ENCODE peak calls at places on chromosomes 11 and 22, in ten cellular contexts. D, Y, F, S, Q, Z, U, N, G and T are unnamed samples.

GRCh38 chr22:48581821-48582469 is 1245.7 kb downstream of the BRD1 start:
- DNase-seq in D (no peak), Y (no peak), F (no peak), S (no peak), Q (no peak), Z (no peak), U (no peak), N (no peak), G (no peak), T (no peak)

GRCh38 chr11:38667359-38667758 is 2069.3 kb upstream of the RAG2 start:
- DNase-seq in D (no peak), Y (no peak), F (no peak), S (no peak), Q (no peak), Z (no peak), U (no peak), N (no peak), G (no peak), T (no peak)

GRCh38 chr22:19271856-19272535 is 19.5 kb downstream of the CLTCL1 start:
- DNase-seq in D (no peak), Y (no peak), F (no peak), S (no peak), Q (peak), Z (no peak), U (no peak), N (no peak), G (no peak), T (no peak)

GRCh38 chr11:6544921-6545850 is 48.1 kb downstream of the DNHD1 start:
- DNase-seq in D (no peak), Y (no peak), F (no peak), S (no peak), Q (peak), Z (no peak), U (no peak), N (no peak), G (no peak), T (no peak)

GRCh38 chr11:126991596-126991995 is 9.0 kb downstream of the KIRREL3 start:
- DNase-seq in D (no peak), Y (no peak), F (no peak), S (peak), Q (no peak), Z (no peak), U (no peak), N (no peak), G (no peak), T (no peak)

GRCh38 chr11:31903225-31904074 is 92.3 kb upstream of the PAX6 start:
- DNase-seq in D (no peak), Y (no peak), F (no peak), S (no peak), Q (no peak), Z (no peak), U (no peak), N (no peak), G (no peak), T (no peak)

GRCh38 chr11:128868851-128869671 is 2.0 kb upstream of the KCNJ1 start:
- DNase-seq in D (no peak), Y (no peak), F (no peak), S (no peak), Q (no peak), Z (no peak), U (no peak), N (no peak), G (no peak), T (no peak)

GRCh38 chr11:88480217-88480616 is 142.7 kb upstream of the CTSC start:
- DNase-seq in D (peak), Y (no peak), F (peak), S (peak), Q (peak), Z (peak), U (no peak), N (no peak), G (no peak), T (no peak)

GRCh38 chr11:99098751-99099150 is 78.0 kb downstream of the CNTN5 start:
- DNase-seq in D (no peak), Y (no peak), F (no peak), S (no peak), Q (no peak), Z (no peak), U (no peak), N (no peak), G (no peak), T (no peak)

GRCh38 chr11:92820860-92821259 is 148.6 kb upstream of the MTNR1B start:
- DNase-seq in D (no peak), Y (no peak), F (no peak), S (no peak), Q (no peak), Z (no peak), U (no peak), N (no peak), G (no peak), T (no peak)

GRCh38 chr22:42773161-42773560 is 52.5 kb upstream of the A4GALT start:
- DNase-seq in D (no peak), Y (no peak), F (no peak), S (no peak), Q (no peak), Z (no peak), U (no peak), N (no peak), G (no peak), T (no peak)

GRCh38 chr11:134244593-134244992 is 8.6 kb downstream of the THYN1 start:
- DNase-seq in D (peak), Y (no peak), F (no peak), S (peak), Q (no peak), Z (no peak), U (no peak), N (no peak), G (no peak), T (no peak)

GRCh38 chr22:44192098-44192810 is 11.5 kb downstream of the PARVG start:
- DNase-seq in D (peak), Y (no peak), F (no peak), S (no peak), Q (no peak), Z (no peak), U (no peak), N (no peak), G (no peak), T (peak)
- TF ChIP-seq CTCF in D (no peak), Y (no peak), F (no peak), S (no peak), Q (no peak), Z (no peak), U (no peak), N (no peak), G (no peak), T (no peak)

DNA sequence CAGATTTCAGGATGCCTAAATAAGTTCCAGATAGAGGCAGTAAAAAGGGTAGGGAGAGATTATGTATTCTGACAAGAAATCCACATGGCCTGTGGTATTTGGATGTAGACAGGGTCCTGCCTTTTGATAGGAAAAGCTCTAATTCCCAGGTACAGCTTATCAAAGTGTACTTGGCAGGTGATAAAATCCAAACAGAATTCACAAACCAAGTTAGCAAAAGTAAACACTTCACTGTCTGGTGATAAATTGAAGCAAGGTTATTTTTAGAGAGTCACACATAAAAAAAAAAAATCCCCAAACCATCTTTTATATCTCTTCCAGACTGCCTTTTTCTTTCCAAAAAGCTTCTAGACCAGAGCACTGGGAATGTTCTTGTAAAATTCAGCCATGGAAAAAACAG is 5.7 kb downstream of the CBLIF start:
- DNase-seq in D (no peak), Y (no peak), F (no peak), S (no peak), Q (no peak), Z (no peak), U (no peak), N (no peak), G (no peak), T (no peak)
- TF ChIP-seq CTCF in D (no peak), Y (no peak), F (no peak), S (no peak), Q (no peak), Z (no peak), U (no peak), N (no peak), G (no peak), T (no peak)

DNA sequence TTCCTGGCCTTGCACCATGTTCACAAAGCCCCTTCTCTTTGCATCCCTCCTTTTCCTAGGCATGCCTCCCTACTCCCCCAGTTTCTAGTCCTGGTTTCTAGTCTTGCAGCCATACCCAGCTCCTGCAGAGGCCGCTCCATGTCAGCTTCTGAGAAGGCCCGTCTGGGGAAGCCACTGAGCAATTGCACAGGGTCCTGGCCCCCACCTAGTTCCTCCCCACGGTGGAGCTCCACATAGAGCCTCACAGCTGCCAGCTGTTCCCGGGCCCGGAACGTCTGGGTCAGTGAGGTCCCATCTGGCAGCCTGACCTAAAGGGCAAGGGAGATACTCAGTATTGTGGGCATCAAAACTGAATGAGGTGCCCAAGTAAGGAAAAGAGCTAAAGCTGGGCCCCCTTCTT is 2.2 kb downstream of the UBXN1 start:
- DNase-seq in D (no peak), Y (no peak), F (no peak), S (no peak), Q (no peak), Z (no peak), U (no peak), N (no peak), G (no peak), T (no peak)
- TF ChIP-seq CTCF in D (no peak), Y (no peak), F (no peak), S (no peak), Q (no peak), Z (no peak), U (no peak), N (no peak), G (no peak), T (no peak)

DNA sequence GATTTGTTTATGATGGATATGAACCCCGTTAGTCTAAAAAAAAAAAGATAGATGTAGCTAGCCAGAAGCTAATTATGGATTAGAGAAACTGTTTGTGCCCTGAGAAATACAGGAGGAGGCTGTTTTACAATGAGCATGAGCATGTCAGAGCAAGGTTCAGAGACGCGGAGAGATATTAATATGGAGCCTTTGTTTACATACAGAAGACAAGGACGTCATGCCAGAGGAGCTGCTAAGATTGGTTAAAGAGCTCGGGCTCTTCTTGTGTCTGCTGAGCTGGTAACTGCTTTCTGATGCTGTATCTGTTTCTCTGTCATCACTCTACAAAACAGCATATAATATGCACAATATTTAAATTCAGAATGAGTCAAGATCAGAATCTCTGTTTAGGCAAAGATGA is 24.9 kb upstream of the CCDC89 start:
- DNase-seq in D (no peak), Y (no peak), F (no peak), S (no peak), Q (no peak), Z (no peak), U (no peak), N (no peak), G (no peak), T (no peak)
- TF ChIP-seq CTCF in D (no peak), Y (no peak), F (no peak), S (no peak), Q (no peak), Z (no peak), U (no peak), N (no peak), G (no peak), T (no peak)

GRCh38 chr11:102935514-102935913 is 20.0 kb downstream of the MMP13 start:
- DNase-seq in D (no peak), Y (no peak), F (no peak), S (no peak), Q (no peak), Z (no peak), U (no peak), N (no peak), G (no peak), T (no peak)
- TF ChIP-seq CTCF in D (no peak), Y (no peak), F (no peak), S (no peak), Q (no peak), Z (no peak), U (no peak), N (no peak), G (no peak), T (no peak)

GRCh38 chr11:61580292-61580888 is 486 bp downstream of the SYT7 start:
- DNase-seq in D (no peak), Y (no peak), F (no peak), S (no peak), Q (no peak), Z (no peak), U (no peak), N (no peak), G (no peak), T (no peak)
- TF ChIP-seq CTCF in D (no peak), Y (no peak), F (no peak), S (no peak), Q (no peak), Z (no peak), U (no peak), N (peak), G (no peak), T (peak)